ENCODE peak calls at places on chromosome X, in four cellular contexts. H is H1, D is stomach, V is GM12878. R is an unnamed sample.

GRCh38 chrX:19440713-19441112 is 74.6 kb downstream of the MAP3K15 start:
- DNase-seq in H (no peak), D (no peak), V (no peak), R (no peak)

GRCh38 chrX:36642052-36642451 is 366.1 kb upstream of the FAM47C start:
- DNase-seq in H (no peak), V (no peak), D (no peak), R (no peak)

GRCh38 chrX:149491812-149492211 is 13.3 kb downstream of the IDS start:
- DNase-seq in V (no peak), D (no peak), H (no peak), R (no peak)

GRCh38 chrX:17685026-17685425 is 52.3 kb upstream of the SCML1 start:
- DNase-seq in H (no peak), D (no peak), V (no peak), R (no peak)

GRCh38 chrX:47311857-47312774 is 58.3 kb upstream of the ZNF157 start:
- DNase-seq in V (no peak), D (peak; percentile 55), H (peak; percentile 49), R (peak; percentile 7)

GRCh38 chrX:109155161-109155560 is 326.7 kb downstream of the GUCY2F start:
- DNase-seq in H (no peak), D (no peak), V (no peak), R (no peak)

GRCh38 chrX:20863649-20864048 is 510.6 kb upstream of the CNKSR2 start:
- DNase-seq in H (no peak), V (no peak), D (no peak), R (no peak)

GRCh38 chrX:135557344-135557743 is 36.9 kb downstream of the INTS6L start:
- DNase-seq in H (no peak), D (no peak), V (no peak), R (no peak)

GRCh38 chrX:151871244-151871643 is 41.4 kb upstream of the MAGEA4 start:
- DNase-seq in V (no peak), H (no peak), D (no peak), R (no peak)

GRCh38 chrX:12241026-12241425 is 102.8 kb downstream of the FRMPD4 start:
- DNase-seq in H (no peak), D (no peak), V (no peak), R (no peak)

GRCh38 chrX:41300758-41301437 is 33.1 kb upstream of the DDX3X start:
- DNase-seq in V (no peak), D (no peak), H (no peak), R (no peak)

GRCh38 chrX:13396887-13397286 is 77.0 kb upstream of the ATXN3L start:
- DNase-seq in H (no peak), D (no peak), V (no peak), R (no peak)

GRCh38 chrX:130909469-130910136 is 6.6 kb upstream of the ENOX2 start:
- DNase-seq in V (no peak), H (no peak), D (no peak), R (no peak)

GRCh38 chrX:44494357-44494756 is 48.3 kb downstream of the FUNDC1 start:
- DNase-seq in V (no peak), D (no peak), H (no peak), R (no peak)

GRCh38 chrX:47690175-47690574 is 31.2 kb upstream of the UXT start:
- DNase-seq in D (no peak), H (no peak), V (no peak), R (no peak)

GRCh38 chrX:47264507-47265173 is 31.8 kb downstream of the USP11 start:
- DNase-seq in H (no peak), V (no peak), D (no peak), R (no peak)

GRCh38 chrX:122092978-122093377 is 1045.6 kb downstream of the GLUD2 start:
- DNase-seq in H (no peak), D (no peak), V (no peak), R (no peak)

GRCh38 chrX:96685205-96686099 is 810 bp downstream of the DIAPH2 start:
- DNase-seq in V (no peak), H (peak; percentile 43), D (peak; percentile 35), R (peak; percentile 3)

GRCh38 chrX:100745205-100745604 is 13.3 kb upstream of the SYTL4 start:
- DNase-seq in H (no peak), D (no peak), V (no peak), R (no peak)

GRCh38 chrX:68685722-68686683 is 38.5 kb downstream of the STARD8 start:
- DNase-seq in D (no peak), V (no peak), H (peak; percentile 65), R (no peak)

GRCh38 chrX:78452356-78452755 is 124.9 kb upstream of the CYSLTR1 start:
- DNase-seq in D (no peak), H (no peak), V (no peak), R (no peak)

GRCh38 chrX:13506574-13506973 is 62.8 kb upstream of the EGFL6 start:
- DNase-seq in H (peak; percentile 44), D (peak; percentile 48), V (no peak), R (no peak)

GRCh38 chrX:8284131-8284530 is 113.1 kb upstream of the VCX2 start:
- DNase-seq in D (no peak), H (no peak), V (no peak), R (no peak)

GRCh38 chrX:45619290-45619689 is 418.6 kb upstream of the DIPK2B start:
- DNase-seq in D (no peak), V (no peak), H (no peak), R (no peak)

GRCh38 chrX:10117864-10118377 is 38.9 kb upstream of the CLCN4 start:
- DNase-seq in V (no peak), H (no peak), D (no peak), R (no peak)
- H3K9me3 ChIP-seq in V (no peaks in the 10 kb centered on the region), H (peaks cover 46% of the 10 kb centered on the region), D (no peaks in the 10 kb centered on the region), R (no peaks in the 10 kb centered on the region)

DNA sequence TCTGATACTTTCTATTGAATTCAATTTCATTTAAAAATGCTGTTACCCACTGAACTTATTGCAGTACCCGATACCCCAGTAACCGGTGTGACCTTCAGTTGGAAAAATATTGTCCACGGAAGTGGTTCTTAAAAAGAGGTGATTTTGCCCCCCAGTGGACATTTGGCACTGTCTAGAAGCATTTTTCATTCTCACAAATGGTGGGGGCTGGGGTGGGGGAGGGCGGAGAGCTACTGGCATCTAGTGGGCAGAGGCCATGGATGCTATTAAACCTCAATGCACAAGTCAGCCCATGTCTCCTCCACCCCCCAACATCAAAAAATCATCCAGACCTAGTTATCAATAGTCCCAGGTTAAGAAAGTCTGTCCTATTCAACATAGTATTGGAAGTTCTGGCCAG is 19.6 kb upstream of the CHM start:
- DNase-seq in H (no peak), D (no peak), V (no peak), R (no peak)
- TF ChIP-seq CTCF in H (no peak), D (no peak), V (peak; percentile 0), R (no peak)

GRCh38 chrX:136711147-136711546 is 63.2 kb downstream of the CD40LG start:
- DNase-seq in V (no peak), D (peak; percentile 35), H (no peak), R (peak; percentile 14)
- TF ChIP-seq POLR2AphosphoS5 in V (no peak), D (no peak), H (no peak), R (peak; percentile 23)

GRCh38 chrX:102599950-102600579 is 750 bp downstream of the ARMCX5 start:
- DNase-seq in D (no peak), V (no peak), H (no peak), R (no peak)
- H3K9me3 ChIP-seq in D (no peaks in the 10 kb centered on the region), V (no peaks in the 10 kb centered on the region), H (no peaks in the 10 kb centered on the region), R (no peaks in the 10 kb centered on the region)

GRCh38 chrX:105706041-105706440 is 116.3 kb upstream of the NRK start:
- DNase-seq in H (no peak), D (no peak), V (no peak), R (no peak)

GRCh38 chrX:105700316-105700715 is 122.0 kb upstream of the NRK start:
- DNase-seq in V (no peak), H (no peak), D (no peak), R (no peak)

GRCh38 chrX:105698386-105698785 is 124.0 kb upstream of the NRK start:
- DNase-seq in D (no peak), V (no peak), H (no peak), R (no peak)

GRCh38 chrX:105703876-105704275 is 118.5 kb upstream of the NRK start:
- DNase-seq in H (no peak), V (no peak), D (no peak), R (no peak)

GRCh38 chrX:105701310-105702052 is 120.9 kb upstream of the NRK start:
- DNase-seq in V (no peak), H (no peak), D (no peak), R (no peak)
- TF ChIP-seq CTCF in V (no peak), H (no peak), D (no peak), R (no peak)

GRCh38 chrX:3345281-3346081 is 971 bp downstream of the MXRA5 start:
- DNase-seq in D (peak; percentile 58), H (peak; percentile 60), V (no peak), R (peak; percentile 54)
- TF ChIP-seq POLR2AphosphoS5 in D (no peak), H (no peak), V (no peak), R (peak; percentile 8)

GRCh38 chrX:153245288-153245731 is 66.2 kb downstream of the MAGEA1 start:
- DNase-seq in V (no peak), H (no peak), D (no peak), R (no peak)
- H3K9me3 ChIP-seq in V (no peaks in the 10 kb centered on the region), H (no peaks in the 10 kb centered on the region), D (no peaks in the 10 kb centered on the region), R (no peaks in the 10 kb centered on the region)

R was measured in prostate gland.